ENCODE peak calls at places on chromosomes 6 and 20, in eight cellular contexts. U is effector memory CD4-positive, alpha-beta T cell; R is dermis blood vessel endothelial cell; X is progenitor cell of endocrine pancreas; D is brain microvascular endothelial cell; K is NT2/D1; W is HT-29; S is adipocyte. Z is an unnamed sample.

GRCh38 chr6:109441069-109441816 is 719 bp downstream of the SMPD2 start:
- DNase-seq in U (peak), R (peak), X (peak), D (no peak), K (no peak), W (peak), S (peak), Z (peak)

GRCh38 chr6:1842334-1842733 is 232.6 kb downstream of the FOXC1 start:
- DNase-seq in U (no peak), R (no peak), X (no peak), D (no peak), K (no peak), W (no peak), S (no peak), Z (no peak)

GRCh38 chr6:30840084-30840921 is 44.0 kb upstream of the DDR1 start:
- DNase-seq in U (no peak), R (no peak), X (no peak), D (no peak), K (no peak), W (no peak), S (no peak), Z (no peak)

GRCh38 chr6:87846446-87846845 is 144.4 kb upstream of the AKIRIN2 start:
- DNase-seq in U (no peak), R (no peak), X (no peak), D (no peak), K (no peak), W (no peak), S (no peak), Z (no peak)

GRCh38 chr20:62548483-62548882 is 72.7 kb upstream of the GATA5 start:
- DNase-seq in U (no peak), R (no peak), X (no peak), D (no peak), K (no peak), W (no peak), S (no peak), Z (no peak)

GRCh38 chr20:13277663-13278295 is 56.7 kb downstream of the ISM1 start:
- DNase-seq in U (no peak), R (no peak), X (no peak), D (no peak), K (no peak), W (no peak), S (peak), Z (no peak)

GRCh38 chr6:11412616-11413015 is 124.9 kb upstream of the TMEM170B start:
- DNase-seq in U (no peak), R (no peak), X (no peak), D (no peak), K (no peak), W (no peak), S (no peak), Z (no peak)

GRCh38 chr20:32497589-32498224 is 87.4 kb downstream of the NOL4L start:
- DNase-seq in U (no peak), R (peak), X (no peak), D (no peak), K (no peak), W (no peak), S (no peak), Z (no peak)

GRCh38 chr20:47535088-47535487 is 33.4 kb downstream of the NCOA3 start:
- DNase-seq in U (no peak), R (no peak), X (no peak), D (no peak), K (peak), W (peak), S (no peak), Z (no peak)

GRCh38 chr6:113857565-113858066 is 471 bp downstream of the MARCKS start:
- DNase-seq in U (no peak), R (no peak), X (no peak), D (no peak), K (no peak), W (peak), S (no peak), Z (peak)

GRCh38 chr6:169847773-169848380 is 96.5 kb downstream of the ERMARD start:
- DNase-seq in U (no peak), R (no peak), X (no peak), D (no peak), K (no peak), W (no peak), S (no peak), Z (no peak)

GRCh38 chr20:64211874-64212658 is 43.5 kb upstream of the PCMTD2 start:
- DNase-seq in U (no peak), R (no peak), X (no peak), D (no peak), K (no peak), W (no peak), S (no peak), Z (no peak)

GRCh38 chr6:73451166-73452106 is 661 bp downstream of the CGAS start:
- DNase-seq in U (peak), R (peak), X (peak), D (peak), K (no peak), W (peak), S (peak), Z (no peak)